ENCODE peak calls at places on chromosome 21, in four cellular contexts. F is adrenal gland, V is keratinocyte, O is A549. C is an unnamed sample.

GRCh38 chr21:46096997-46097825 is 701 bp upstream of the COL6A2 start:
- DNase-seq in V (no peak), O (no peak), F (peak; percentile 12), C (no peak)

GRCh38 chr21:28822882-28823335 is 169.8 kb downstream of the LTN1 start:
- DNase-seq in F (no peak), O (no peak), V (no peak), C (no peak)

GRCh38 chr21:44987301-44987885 is 47.6 kb downstream of the SLX9 start:
- DNase-seq in F (peak; percentile 11), O (no peak), V (no peak), C (no peak)

GRCh38 chr21:19340303-19340702 is 936.7 kb upstream of the TMPRSS15 start:
- DNase-seq in O (no peak), V (no peak), F (no peak), C (no peak)

GRCh38 chr21:45091540-45092322 is 17.4 kb downstream of the ADARB1 start:
- DNase-seq in F (no peak), V (no peak), O (no peak), C (no peak)

GRCh38 chr21:45306832-45307571 is 19.3 kb upstream of the POFUT2 start:
- DNase-seq in O (no peak), F (peak; percentile 78), V (no peak), C (no peak)

GRCh38 chr21:41573902-41574690 is 66.1 kb upstream of the TMPRSS2 start:
- DNase-seq in V (no peak), F (no peak), O (no peak), C (no peak)

GRCh38 chr21:41752231-41752681 is 14.6 kb downstream of the RIPK4 start:
- DNase-seq in F (no peak), V (peak; percentile 60), O (no peak), C (no peak)

GRCh38 chr21:41684381-41685245 is 82.2 kb downstream of the RIPK4 start:
- DNase-seq in V (peak; percentile 57), F (no peak), O (peak; percentile 79), C (no peak)

DNA sequence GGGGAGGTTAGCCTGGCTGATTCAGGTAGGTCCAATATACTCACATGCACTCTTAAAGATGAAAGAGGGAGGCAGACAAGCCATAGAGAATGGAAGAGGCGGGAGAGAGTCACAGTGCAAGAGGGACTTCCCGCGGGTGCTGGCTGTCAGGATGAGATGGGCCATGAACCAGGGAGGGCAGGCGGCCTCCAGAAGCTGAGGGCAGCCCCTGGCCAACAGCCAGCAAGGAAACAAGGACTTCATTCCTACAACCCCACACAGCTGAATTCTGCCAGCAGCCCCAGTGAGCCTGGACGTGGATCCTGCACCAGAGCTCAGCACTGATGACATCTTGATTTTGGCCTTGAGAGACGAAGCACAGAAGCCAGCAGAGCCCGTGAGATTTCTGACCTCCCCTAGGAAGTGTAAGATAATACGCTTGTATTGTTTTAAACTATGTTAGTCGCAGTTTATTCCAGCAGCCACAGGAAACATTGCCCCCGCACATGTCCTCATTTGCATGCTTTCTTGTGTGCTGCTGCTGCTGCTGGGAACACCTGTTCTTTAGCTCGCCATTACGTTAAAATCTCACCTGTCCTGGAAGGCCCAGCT is 15.1 kb upstream of the B3GALT5 start:
- DNase-seq in O (no peak), F (no peak), V (no peak), C (no peak)
- H3K27ac ChIP-seq in O (no peak overlapping the region), F (no peak overlapping the region), V (no peak overlapping the region), C (no peak overlapping the region)

DNA sequence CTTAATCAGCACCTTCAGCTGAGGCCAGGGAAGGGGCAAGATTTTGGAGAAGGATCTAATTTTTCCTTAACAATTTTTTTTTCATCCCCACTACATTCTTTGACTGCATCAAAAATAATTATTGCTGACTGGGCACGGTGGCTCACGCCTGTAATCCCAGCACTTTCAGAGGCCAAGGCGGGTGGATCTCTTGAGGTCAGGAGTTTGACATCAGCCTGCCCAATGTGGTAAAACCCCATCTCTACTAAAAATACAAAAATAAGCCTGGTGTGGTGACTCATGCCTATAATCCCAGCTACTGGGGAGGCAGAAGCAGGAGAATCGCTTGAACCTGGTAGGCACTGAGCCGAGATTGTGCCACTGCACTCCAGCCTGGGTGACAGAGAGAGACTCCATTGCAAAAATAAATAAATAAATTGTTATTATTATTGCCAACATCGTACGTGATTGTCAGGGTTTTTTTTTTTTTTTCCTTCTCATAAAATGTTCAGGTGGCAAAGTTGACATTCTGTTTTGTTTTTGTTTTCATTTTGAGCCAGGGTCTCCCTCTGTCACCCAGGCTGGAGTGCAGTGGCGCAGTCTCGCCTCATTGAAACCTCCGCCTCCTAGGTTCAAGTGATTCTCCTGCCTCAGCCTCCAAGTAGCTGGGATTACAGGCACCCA is 37.3 kb upstream of the MORC3 start:
- DNase-seq in V (no peak), F (no peak), O (no peak), C (no peak)
- H3K27ac ChIP-seq in V (no peak overlapping the region), F (no peak overlapping the region), O (no peak overlapping the region), C (no peak overlapping the region)

GRCh38 chr21:40047211-40047610 is 180.0 kb downstream of the PCP4 start:
- DNase-seq in O (no peak), V (no peak), F (no peak), C (no peak)
- H3K27ac ChIP-seq in O (no peak overlapping the region), V (no peak overlapping the region), F (peak overlapping the region; percentile 72), C (no peak overlapping the region)

GRCh38 chr21:31880816-31881215 is 8.0 kb downstream of the HUNK start:
- DNase-seq in F (no peak), O (no peak), V (no peak), C (no peak)

GRCh38 chr21:31877558-31877957 is 4.7 kb downstream of the HUNK start:
- DNase-seq in V (no peak), O (no peak), F (no peak), C (no peak)

GRCh38 chr21:31878831-31879230 is 6.0 kb downstream of the HUNK start:
- DNase-seq in F (no peak), V (no peak), O (no peak), C (no peak)

GRCh38 chr21:31879911-31880310 is 7.1 kb downstream of the HUNK start:
- DNase-seq in F (no peak), O (no peak), V (no peak), C (no peak)

GRCh38 chr21:31879251-31879650 is 6.4 kb downstream of the HUNK start:
- DNase-seq in O (no peak), V (no peak), F (no peak), C (no peak)
- H3K27ac ChIP-seq in O (no peak overlapping the region), V (no peak overlapping the region), F (no peak overlapping the region), C (no peak overlapping the region)

GRCh38 chr21:34869541-34869940 is 179.6 kb downstream of the RUNX1 start:
- DNase-seq in O (no peak), F (no peak), V (no peak), C (no peak)

GRCh38 chr21:34870246-34870645 is 178.9 kb downstream of the RUNX1 start:
- DNase-seq in V (no peak), F (no peak), O (no peak), C (no peak)

GRCh38 chr21:34865922-34866271 is 183.2 kb downstream of the RUNX1 start:
- DNase-seq in O (no peak), V (no peak), F (no peak), C (no peak)

GRCh38 chr21:34864370-34865209 is 184.5 kb downstream of the RUNX1 start:
- DNase-seq in O (no peak), F (no peak), V (no peak), C (no peak)

DNA sequence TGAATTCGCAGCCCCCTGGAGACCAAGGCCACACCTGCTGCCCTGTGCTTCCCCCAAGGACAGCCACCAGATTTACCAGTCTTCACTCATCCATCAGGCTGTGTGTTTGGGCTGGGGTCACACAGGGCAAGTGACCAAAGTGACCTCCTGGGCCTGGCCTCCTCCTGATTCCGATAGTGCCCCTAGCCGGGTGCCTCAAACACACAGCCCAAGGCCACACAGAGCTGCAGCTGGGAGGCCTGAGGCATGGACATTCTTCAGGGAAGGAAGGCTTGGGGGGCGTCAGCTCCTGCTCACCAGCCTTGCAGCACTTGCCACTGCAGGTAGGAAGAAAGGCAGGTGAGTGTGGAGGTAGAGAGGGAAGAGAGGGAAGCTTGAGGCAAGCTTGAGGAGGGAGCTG is 181.3 kb downstream of the RUNX1 start:
- DNase-seq in V (no peak), O (no peak), F (no peak), C (no peak)
- H3K27ac ChIP-seq in V (no peak overlapping the region), O (no peak overlapping the region), F (no peak overlapping the region), C (no peak overlapping the region)